ENCODE peak calls at places on chromosomes 4 and X, in eight cellular contexts. One of them, this sample, is unnamed.

GRCh38 chr4:176013466-176014247 is 52.0 kb upstream of the WDR17 start:
- DNase-seq in SK-N-SH: no peak
- DNase-seq in suprapubic skin: no peak
- DNase-seq in HCT116: no peak
- DNase-seq in Panc1: no peak
- DNase-seq in GM23338: no peak
- DNase-seq in stomach: no peak
- DNase-seq in transverse colon: no peak
- DNase-seq in this sample: no peak

GRCh38 chr4:158376441-158376840 is 145.2 kb upstream of the RXFP1 start:
- DNase-seq in SK-N-SH: no peak
- DNase-seq in suprapubic skin: no peak
- DNase-seq in HCT116: no peak
- DNase-seq in Panc1: no peak
- DNase-seq in GM23338: no peak
- DNase-seq in stomach: no peak
- DNase-seq in transverse colon: no peak
- DNase-seq in this sample: no peak

GRCh38 chr4:5730993-5731975 is 20.3 kb downstream of the EVC start:
- DNase-seq in SK-N-SH: no peak
- DNase-seq in suprapubic skin: no peak
- DNase-seq in HCT116: no peak
- DNase-seq in Panc1: no peak
- DNase-seq in GM23338: no peak
- DNase-seq in stomach: no peak
- DNase-seq in transverse colon: no peak
- DNase-seq in this sample: no peak

GRCh38 chr4:86500527-86500926 is 93.6 kb upstream of the PTPN13 start:
- DNase-seq in SK-N-SH: no peak
- DNase-seq in suprapubic skin: no peak
- DNase-seq in HCT116: no peak
- DNase-seq in Panc1: no peak
- DNase-seq in GM23338: no peak
- DNase-seq in stomach: no peak
- DNase-seq in transverse colon: no peak
- DNase-seq in this sample: no peak

GRCh38 chr4:108165601-108166000 is 3.1 kb downstream of the LEF1 start:
- DNase-seq in SK-N-SH: no peak
- DNase-seq in suprapubic skin: no peak
- DNase-seq in HCT116: no peak
- DNase-seq in Panc1: no peak
- DNase-seq in GM23338: no peak
- DNase-seq in stomach: no peak
- DNase-seq in transverse colon: no peak
- DNase-seq in this sample: no peak

GRCh38 chr4:78720151-78720726 is 55.9 kb upstream of the BMP2K start:
- DNase-seq in SK-N-SH: no peak
- DNase-seq in suprapubic skin: no peak
- DNase-seq in HCT116: no peak
- DNase-seq in Panc1: no peak
- DNase-seq in GM23338: peak; percentile 30
- DNase-seq in stomach: no peak
- DNase-seq in transverse colon: no peak
- DNase-seq in this sample: no peak

GRCh38 chr4:156734965-156735895 is 236.4 kb downstream of the PDGFC start:
- DNase-seq in SK-N-SH: no peak
- DNase-seq in suprapubic skin: no peak
- DNase-seq in HCT116: no peak
- DNase-seq in Panc1: no peak
- DNase-seq in GM23338: no peak
- DNase-seq in stomach: no peak
- DNase-seq in transverse colon: no peak
- DNase-seq in this sample: no peak

GRCh38 chrX:20743054-20743453 is 476.3 kb upstream of the RPS6KA3 start:
- DNase-seq in SK-N-SH: peak; percentile 31
- DNase-seq in suprapubic skin: no peak
- DNase-seq in HCT116: no peak
- DNase-seq in Panc1: no peak
- DNase-seq in GM23338: no peak
- DNase-seq in stomach: no peak
- DNase-seq in transverse colon: no peak
- DNase-seq in this sample: no peak

GRCh38 chr4:48445704-48446103 is 37.4 kb upstream of the SLC10A4 start:
- DNase-seq in SK-N-SH: no peak
- DNase-seq in suprapubic skin: no peak
- DNase-seq in HCT116: no peak
- DNase-seq in Panc1: no peak
- DNase-seq in GM23338: peak; percentile 58
- DNase-seq in stomach: no peak
- DNase-seq in transverse colon: no peak
- DNase-seq in this sample: no peak

GRCh38 chr4:95431678-95432077 is 117.1 kb downstream of the UNC5C start:
- DNase-seq in SK-N-SH: no peak
- DNase-seq in suprapubic skin: no peak
- DNase-seq in HCT116: no peak
- DNase-seq in Panc1: no peak
- DNase-seq in GM23338: no peak
- DNase-seq in stomach: no peak
- DNase-seq in transverse colon: no peak
- DNase-seq in this sample: no peak

GRCh38 chrX:101390664-101391525 is at the start of gene RPL36A:
- DNase-seq in SK-N-SH: peak; percentile 83
- DNase-seq in suprapubic skin: peak; percentile 93
- DNase-seq in HCT116: peak; percentile 78
- DNase-seq in Panc1: peak; percentile 81
- DNase-seq in GM23338: peak; percentile 94
- DNase-seq in stomach: peak; percentile 89
- DNase-seq in transverse colon: peak; percentile 88
- DNase-seq in this sample: no peak

GRCh38 chr4:121030151-121030550 is 42.2 kb downstream of the NDNF start:
- DNase-seq in SK-N-SH: no peak
- DNase-seq in suprapubic skin: no peak
- DNase-seq in HCT116: no peak
- DNase-seq in Panc1: no peak
- DNase-seq in GM23338: no peak
- DNase-seq in stomach: no peak
- DNase-seq in transverse colon: no peak
- DNase-seq in this sample: no peak

GRCh38 chr4:29867412-29867811 is 852.8 kb upstream of the PCDH7 start:
- DNase-seq in SK-N-SH: no peak
- DNase-seq in suprapubic skin: no peak
- DNase-seq in HCT116: no peak
- DNase-seq in Panc1: no peak
- DNase-seq in GM23338: no peak
- DNase-seq in stomach: no peak
- DNase-seq in transverse colon: no peak
- DNase-seq in this sample: no peak

GRCh38 chr4:3387154-3387942 is 54.4 kb upstream of the HGFAC start:
- DNase-seq in SK-N-SH: no peak
- DNase-seq in suprapubic skin: no peak
- DNase-seq in HCT116: no peak
- DNase-seq in Panc1: no peak
- DNase-seq in GM23338: no peak
- DNase-seq in stomach: no peak
- DNase-seq in transverse colon: no peak
- DNase-seq in this sample: no peak

GRCh38 chr4:21768349-21769310 is 179.9 kb downstream of the KCNIP4 start:
- DNase-seq in SK-N-SH: peak; percentile 18
- DNase-seq in suprapubic skin: no peak
- DNase-seq in HCT116: peak; percentile 28
- DNase-seq in Panc1: peak; percentile 28
- DNase-seq in GM23338: peak; percentile 79
- DNase-seq in stomach: no peak
- DNase-seq in transverse colon: no peak
- DNase-seq in this sample: no peak

GRCh38 chrX:48790477-48790876 is 4.1 kb downstream of the GATA1 start:
- DNase-seq in SK-N-SH: no peak
- DNase-seq in suprapubic skin: no peak
- DNase-seq in HCT116: no peak
- DNase-seq in Panc1: no peak
- DNase-seq in GM23338: no peak
- DNase-seq in stomach: no peak
- DNase-seq in transverse colon: no peak
- DNase-seq in this sample: no peak
- TF ChIP-seq POLR2AphosphoS5 in SK-N-SH: no peak
- TF ChIP-seq POLR2AphosphoS5 in suprapubic skin: no peak
- TF ChIP-seq POLR2AphosphoS5 in HCT116: no peak
- TF ChIP-seq POLR2AphosphoS5 in Panc1: no peak
- TF ChIP-seq POLR2AphosphoS5 in GM23338: no peak
- TF ChIP-seq POLR2AphosphoS5 in stomach: no peak
- TF ChIP-seq POLR2AphosphoS5 in transverse colon: no peak
- TF ChIP-seq POLR2AphosphoS5 in this sample: no peak

DNA sequence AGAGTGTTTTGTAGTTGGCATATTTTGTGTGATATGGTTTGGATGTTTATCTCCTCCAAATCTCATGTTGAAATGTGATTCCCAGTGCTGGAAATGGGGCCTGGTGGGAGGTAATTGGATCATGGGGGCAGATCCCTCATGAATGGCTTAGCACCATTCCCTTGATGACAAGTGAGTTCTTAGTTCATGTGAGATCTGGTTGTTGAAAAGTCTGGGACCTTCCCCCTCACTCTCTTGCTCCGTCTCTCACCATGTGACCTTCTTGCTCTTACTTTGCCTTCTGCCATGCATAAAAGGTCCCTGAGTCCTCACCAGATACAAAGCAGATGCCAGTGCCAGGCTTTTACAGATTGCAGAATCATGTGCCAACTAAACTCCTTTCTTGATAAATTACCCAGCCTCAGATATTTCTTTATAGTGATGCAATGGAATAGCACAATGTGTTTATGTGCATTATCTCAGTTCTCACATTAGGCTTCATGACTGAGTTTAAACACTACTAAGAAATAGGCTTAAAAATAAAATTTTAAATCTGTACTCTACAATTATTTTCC is 1348.8 kb downstream of the STIM2 start:
- DNase-seq in SK-N-SH: no peak
- DNase-seq in suprapubic skin: no peak
- DNase-seq in HCT116: no peak
- DNase-seq in Panc1: no peak
- DNase-seq in GM23338: no peak
- DNase-seq in stomach: no peak
- DNase-seq in transverse colon: no peak
- DNase-seq in this sample: no peak
- TF ChIP-seq POLR2AphosphoS5 in SK-N-SH: no peak
- TF ChIP-seq POLR2AphosphoS5 in suprapubic skin: no peak
- TF ChIP-seq POLR2AphosphoS5 in HCT116: no peak
- TF ChIP-seq POLR2AphosphoS5 in Panc1: no peak
- TF ChIP-seq POLR2AphosphoS5 in GM23338: no peak
- TF ChIP-seq POLR2AphosphoS5 in stomach: no peak
- TF ChIP-seq POLR2AphosphoS5 in transverse colon: no peak
- TF ChIP-seq POLR2AphosphoS5 in this sample: no peak

GRCh38 chr4:126238010-126238409 is 923.3 kb downstream of the FAT4 start:
- DNase-seq in SK-N-SH: no peak
- DNase-seq in suprapubic skin: no peak
- DNase-seq in HCT116: no peak
- DNase-seq in Panc1: no peak
- DNase-seq in GM23338: peak; percentile 22
- DNase-seq in stomach: no peak
- DNase-seq in transverse colon: no peak
- DNase-seq in this sample: no peak

GRCh38 chr4:126230244-126230643 is 915.5 kb downstream of the FAT4 start:
- DNase-seq in SK-N-SH: no peak
- DNase-seq in suprapubic skin: no peak
- DNase-seq in HCT116: no peak
- DNase-seq in Panc1: no peak
- DNase-seq in GM23338: no peak
- DNase-seq in stomach: no peak
- DNase-seq in transverse colon: no peak
- DNase-seq in this sample: no peak

GRCh38 chr4:126233483-126233882 is 918.7 kb downstream of the FAT4 start:
- DNase-seq in SK-N-SH: no peak
- DNase-seq in suprapubic skin: no peak
- DNase-seq in HCT116: no peak
- DNase-seq in Panc1: no peak
- DNase-seq in GM23338: no peak
- DNase-seq in stomach: no peak
- DNase-seq in transverse colon: no peak
- DNase-seq in this sample: no peak
- TF ChIP-seq POLR2AphosphoS5 in SK-N-SH: no peak
- TF ChIP-seq POLR2AphosphoS5 in suprapubic skin: no peak
- TF ChIP-seq POLR2AphosphoS5 in HCT116: no peak
- TF ChIP-seq POLR2AphosphoS5 in Panc1: no peak
- TF ChIP-seq POLR2AphosphoS5 in GM23338: no peak
- TF ChIP-seq POLR2AphosphoS5 in stomach: no peak
- TF ChIP-seq POLR2AphosphoS5 in transverse colon: no peak
- TF ChIP-seq POLR2AphosphoS5 in this sample: no peak

GRCh38 chr4:84503495-84504437 is 4.7 kb upstream of the NKX6-1 start:
- DNase-seq in SK-N-SH: peak; percentile 65
- DNase-seq in suprapubic skin: no peak
- DNase-seq in HCT116: peak; percentile 62
- DNase-seq in Panc1: peak; percentile 30
- DNase-seq in GM23338: peak; percentile 91
- DNase-seq in stomach: no peak
- DNase-seq in transverse colon: no peak
- DNase-seq in this sample: no peak

GRCh38 chr4:84502955-84503373 is 3.9 kb upstream of the NKX6-1 start:
- DNase-seq in SK-N-SH: no peak
- DNase-seq in suprapubic skin: no peak
- DNase-seq in HCT116: no peak
- DNase-seq in Panc1: no peak
- DNase-seq in GM23338: no peak
- DNase-seq in stomach: no peak
- DNase-seq in transverse colon: no peak
- DNase-seq in this sample: no peak

GRCh38 chr4:84501721-84502267 is 2.7 kb upstream of the NKX6-1 start:
- DNase-seq in SK-N-SH: no peak
- DNase-seq in suprapubic skin: no peak
- DNase-seq in HCT116: no peak
- DNase-seq in Panc1: no peak
- DNase-seq in GM23338: peak; percentile 51
- DNase-seq in stomach: no peak
- DNase-seq in transverse colon: no peak
- DNase-seq in this sample: no peak

GRCh38 chr4:84501197-84501492 is 2.1 kb upstream of the NKX6-1 start:
- DNase-seq in SK-N-SH: no peak
- DNase-seq in suprapubic skin: no peak
- DNase-seq in HCT116: no peak
- DNase-seq in Panc1: no peak
- DNase-seq in GM23338: peak; percentile 65
- DNase-seq in stomach: no peak
- DNase-seq in transverse colon: no peak
- DNase-seq in this sample: no peak

DNA sequence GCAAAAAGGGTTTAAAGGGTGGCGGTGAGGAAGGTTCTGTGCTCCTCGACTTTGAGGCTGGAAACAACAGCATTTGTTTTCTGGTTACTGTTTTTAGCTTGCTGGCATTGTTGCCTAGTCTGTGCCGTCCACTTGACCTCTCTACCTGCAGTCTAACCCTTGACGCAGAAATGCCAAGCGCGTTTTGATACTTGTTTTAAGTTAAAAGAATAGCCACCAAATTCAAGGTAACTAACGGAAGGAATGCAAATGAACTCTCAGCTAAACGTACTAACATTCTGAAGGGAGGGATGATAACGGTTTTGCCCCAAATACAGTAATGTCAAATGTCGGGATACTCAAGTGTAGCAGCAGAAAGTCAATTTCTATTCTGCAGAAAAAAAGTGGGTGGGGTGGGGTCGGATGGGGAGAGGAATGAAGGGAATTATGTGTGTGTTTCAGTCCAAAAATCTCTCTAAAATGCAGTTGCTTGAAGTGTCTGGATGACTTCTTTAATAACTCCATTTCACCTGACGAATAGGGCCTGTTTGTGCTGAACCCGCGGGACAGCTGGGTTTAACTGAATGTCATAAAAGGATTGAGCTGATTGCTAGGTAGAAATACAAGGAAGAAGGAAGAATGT is 3.4 kb upstream of the NKX6-1 start:
- DNase-seq in SK-N-SH: no peak
- DNase-seq in suprapubic skin: no peak
- DNase-seq in HCT116: no peak
- DNase-seq in Panc1: no peak
- DNase-seq in GM23338: no peak
- DNase-seq in stomach: no peak
- DNase-seq in transverse colon: no peak
- DNase-seq in this sample: no peak
- TF ChIP-seq POLR2AphosphoS5 in SK-N-SH: no peak
- TF ChIP-seq POLR2AphosphoS5 in suprapubic skin: no peak
- TF ChIP-seq POLR2AphosphoS5 in HCT116: no peak
- TF ChIP-seq POLR2AphosphoS5 in Panc1: no peak
- TF ChIP-seq POLR2AphosphoS5 in GM23338: no peak
- TF ChIP-seq POLR2AphosphoS5 in stomach: no peak
- TF ChIP-seq POLR2AphosphoS5 in transverse colon: no peak
- TF ChIP-seq POLR2AphosphoS5 in this sample: no peak

This sample was measured in vagina.